ENCODE peak calls at places on chromosomes 5 and 9, in nine cellular contexts. J is epithelial cell of esophagus, R is DND-41, Q is Calu3, V is mammary epithelial cell, H is AG09319, O is endothelial cell of umbilical vein, W is RWPE1, L is heart right ventricle. I is an unnamed sample.

GRCh38 chr9:96394832-96395496 is 11.5 kb upstream of the SLC35D2 start:
- DNase-seq in L (no peak), J (no peak), V (no peak), R (no peak), H (no peak), W (no peak), O (no peak), Q (no peak), I (no peak)

GRCh38 chr5:139725073-139725830 is 70.4 kb upstream of the PSD2 start:
- DNase-seq in L (peak), J (no peak), Q (peak), R (no peak), H (no peak), O (peak), W (no peak), V (no peak), I (peak)

GRCh38 chr9:86978986-86979385 is 31.7 kb upstream of the GAS1 start:
- DNase-seq in Q (no peak), V (no peak), H (no peak), O (no peak), W (no peak), L (no peak), R (no peak), J (no peak), I (peak)

GRCh38 chr5:7917130-7918123 is 48.5 kb downstream of the MTRR start:
- DNase-seq in H (no peak), R (no peak), O (no peak), L (no peak), J (no peak), V (no peak), Q (no peak), W (no peak), I (no peak)

GRCh38 chr5:172229904-172230303 is 35.9 kb downstream of the EFCAB9 start:
- DNase-seq in Q (no peak), J (no peak), O (no peak), R (no peak), L (no peak), V (no peak), H (no peak), W (no peak), I (no peak)

GRCh38 chr5:116970318-116970717 is 395.7 kb upstream of the SEMA6A start:
- DNase-seq in J (peak), W (no peak), O (no peak), L (no peak), V (no peak), H (no peak), Q (peak), R (no peak), I (peak)

GRCh38 chr5:25955337-25955736 is 1083.0 kb downstream of the CDH9 start:
- DNase-seq in L (no peak), Q (no peak), J (no peak), W (no peak), H (no peak), V (no peak), R (no peak), O (no peak), I (no peak)

GRCh38 chr9:89888677-89889076 is 283.9 kb downstream of the GADD45G start:
- DNase-seq in J (no peak), R (no peak), L (no peak), Q (no peak), H (no peak), V (no peak), W (no peak), O (no peak), I (no peak)

GRCh38 chr9:6680797-6681146 is 35.2 kb upstream of the GLDC start:
- DNase-seq in R (no peak), H (no peak), Q (peak), O (no peak), V (no peak), L (peak), W (peak), J (no peak), I (no peak)

GRCh38 chr9:72477862-72478564 is 43.4 kb upstream of the TMC1 start:
- DNase-seq in R (no peak), O (peak), W (peak), J (peak), L (peak), V (peak), H (no peak), Q (peak), I (peak)

GRCh38 chr9:130451509-130452388 is 7.0 kb downstream of the ASS1 start:
- DNase-seq in J (peak), O (peak), W (peak), H (peak), Q (peak), L (peak), V (peak), R (peak), I (peak)

GRCh38 chr9:70478963-70479641 is 64.6 kb upstream of the KLF9 start:
- DNase-seq in R (no peak), J (peak), Q (no peak), W (no peak), O (peak), V (no peak), L (no peak), H (no peak), I (peak)

GRCh38 chr5:124263172-124263571 is 483.3 kb downstream of the ZNF608 start:
- DNase-seq in V (no peak), R (no peak), W (no peak), H (no peak), O (no peak), Q (no peak), L (no peak), J (no peak), I (no peak)

GRCh38 chr5:168486136-168486879 is at the start of gene RARS1:
- DNase-seq in V (peak), O (peak), Q (peak), R (peak), L (peak), W (peak), H (peak), J (peak), I (peak)

GRCh38 chr9:129284607-129285291 is 106.7 kb upstream of the IER5L start:
- DNase-seq in L (no peak), W (no peak), Q (no peak), O (no peak), J (no peak), V (no peak), R (no peak), H (no peak), I (no peak)

GRCh38 chr5:94388773-94389514 is 229.5 kb downstream of the KIAA0825 start:
- DNase-seq in Q (no peak), L (no peak), H (no peak), V (no peak), W (no peak), O (no peak), J (no peak), R (no peak), I (no peak)

GRCh38 chr5:157108961-157109360 is at the start of gene HAVCR2:
- DNase-seq in L (no peak), Q (no peak), J (no peak), V (no peak), O (no peak), R (peak), W (no peak), H (no peak), I (no peak)

GRCh38 chr9:36537861-36538260 is 34.8 kb upstream of the MELK start:
- DNase-seq in R (no peak), Q (no peak), J (no peak), W (no peak), V (no peak), O (no peak), L (no peak), H (no peak), I (no peak)

GRCh38 chr9:36532353-36532752 is 40.3 kb upstream of the MELK start:
- DNase-seq in V (no peak), W (no peak), Q (no peak), J (no peak), H (no peak), L (no peak), R (no peak), O (no peak), I (no peak)

GRCh38 chr9:36530224-36530623 is 42.5 kb upstream of the MELK start:
- DNase-seq in V (no peak), R (no peak), L (no peak), O (no peak), Q (no peak), W (no peak), J (no peak), H (no peak), I (no peak)

GRCh38 chr9:36535106-36535505 is 37.6 kb upstream of the MELK start:
- DNase-seq in H (no peak), J (no peak), Q (no peak), W (no peak), O (no peak), V (no peak), R (no peak), L (no peak), I (no peak)
- TF ChIP-seq CTCF in H (no peak), J (no peak), Q (no peak), W (no peak), O (no peak), V (no peak), R (no peak), L (no peak), I (no peak)

DNA sequence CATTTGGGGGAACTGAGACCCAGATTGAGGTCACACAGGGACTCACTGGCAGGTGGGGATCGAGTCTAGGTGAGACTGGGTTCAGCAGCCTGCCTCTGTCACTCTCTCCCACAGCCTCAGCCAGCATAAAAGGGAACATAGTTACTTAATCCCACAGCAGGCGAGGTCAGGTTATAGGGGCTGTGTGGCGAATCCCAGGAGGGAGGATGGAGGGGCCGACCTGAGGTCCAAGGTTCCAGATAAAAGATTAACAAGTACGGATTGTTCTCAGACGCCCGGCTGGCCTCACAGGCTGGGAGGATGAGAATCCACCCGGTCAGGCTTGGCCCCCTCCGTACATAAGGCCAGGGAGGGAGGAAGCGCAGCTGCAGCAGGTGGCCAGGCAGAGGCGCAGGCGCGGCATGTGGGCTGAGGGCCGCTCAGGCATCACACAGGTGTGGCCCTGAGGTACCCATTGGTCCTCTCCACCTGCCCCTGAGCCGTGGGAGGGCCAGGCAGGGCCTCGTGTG is 3.3 kb downstream of the SUSD3 start:
- DNase-seq in R (no peak), O (no peak), J (no peak), Q (peak), W (no peak), L (no peak), V (no peak), H (no peak), I (no peak)
- TF ChIP-seq CTCF in R (peak), O (no peak), J (no peak), Q (no peak), W (no peak), L (no peak), V (no peak), H (no peak), I (no peak)

GRCh38 chr5:6819521-6819920 is 106.3 kb downstream of the TENT4A start:
- DNase-seq in V (no peak), O (no peak), L (no peak), R (no peak), J (no peak), W (no peak), Q (no peak), H (no peak), I (no peak)
- TF ChIP-seq CTCF in V (no peak), O (no peak), L (no peak), R (peak), J (no peak), W (no peak), Q (no peak), H (no peak), I (no peak)

DNA sequence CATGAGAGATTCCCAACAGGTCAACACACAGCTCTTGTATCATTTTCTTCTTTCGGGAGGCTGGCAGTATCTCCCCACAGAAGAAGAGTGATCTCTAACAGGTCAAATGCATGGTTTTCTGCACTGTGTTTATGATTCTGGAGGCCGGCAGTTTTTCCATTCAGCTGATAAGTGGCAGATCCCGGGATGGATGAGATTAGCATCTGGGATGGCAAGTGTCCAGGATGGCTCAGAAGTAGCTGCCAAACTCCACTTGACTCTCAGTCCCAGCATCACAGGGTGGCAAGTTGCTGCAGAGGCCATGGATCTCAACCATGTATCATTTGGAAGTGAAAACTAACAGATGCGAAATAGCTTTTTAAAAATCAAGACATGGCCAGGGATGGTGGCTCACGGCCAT is 97.8 kb upstream of the SLC44A1 start:
- DNase-seq in V (no peak), Q (no peak), W (no peak), O (no peak), L (no peak), R (no peak), J (no peak), H (no peak), I (no peak)
- TF ChIP-seq CTCF in V (no peak), Q (no peak), W (no peak), O (no peak), L (no peak), R (no peak), J (no peak), H (no peak), I (no peak)

GRCh38 chr9:12993432-12993831 is 218.6 kb downstream of the LURAP1L start:
- DNase-seq in H (no peak), W (no peak), J (no peak), L (no peak), O (no peak), Q (no peak), R (no peak), V (no peak), I (no peak)

GRCh38 chr9:12989669-12990068 is 214.8 kb downstream of the LURAP1L start:
- DNase-seq in J (no peak), V (no peak), R (no peak), H (no peak), L (no peak), W (no peak), Q (no peak), O (no peak), I (no peak)

DNA sequence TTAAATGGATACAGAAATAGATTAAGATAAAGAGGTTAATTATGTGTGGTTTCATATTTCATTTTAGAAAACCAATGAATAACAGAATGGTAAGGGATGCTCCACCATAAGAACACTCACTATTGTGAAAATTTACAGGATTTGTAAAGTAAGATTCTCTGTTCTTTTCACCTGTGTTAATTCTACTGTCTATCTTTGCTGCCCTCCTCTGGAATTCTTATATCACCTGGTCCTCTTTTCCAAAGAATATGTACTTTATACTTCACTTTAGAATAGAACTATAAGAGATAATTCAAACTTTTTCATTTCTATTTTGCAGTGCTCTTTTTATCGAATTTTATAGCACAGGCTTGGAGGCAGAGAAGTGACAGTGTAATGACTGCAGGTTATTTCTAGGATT is 213.4 kb downstream of the LURAP1L start:
- DNase-seq in R (no peak), W (no peak), H (no peak), V (no peak), Q (no peak), L (no peak), J (no peak), O (no peak), I (no peak)
- TF ChIP-seq CTCF in R (peak), W (peak), H (no peak), V (no peak), Q (no peak), L (no peak), J (no peak), O (no peak), I (peak)

GRCh38 chr5:74641014-74641777 is 668 bp upstream of the ENC1 start:
- DNase-seq in W (peak), R (peak), H (no peak), O (peak), J (peak), V (peak), L (peak), Q (peak), I (peak)

GRCh38 chr5:74643160-74643562 is 2.6 kb upstream of the ENC1 start:
- DNase-seq in V (peak), H (no peak), L (peak), W (peak), R (no peak), Q (peak), J (peak), O (peak), I (peak)

GRCh38 chr5:74642543-74642863 is 2.0 kb upstream of the ENC1 start:
- DNase-seq in V (no peak), W (no peak), Q (no peak), O (no peak), R (no peak), J (no peak), H (no peak), L (no peak), I (peak)

GRCh38 chr5:74640450-74641013 is at the start of gene ENC1:
- DNase-seq in Q (peak), R (peak), L (peak), W (peak), H (no peak), V (peak), O (peak), J (peak), I (peak)

DNA sequence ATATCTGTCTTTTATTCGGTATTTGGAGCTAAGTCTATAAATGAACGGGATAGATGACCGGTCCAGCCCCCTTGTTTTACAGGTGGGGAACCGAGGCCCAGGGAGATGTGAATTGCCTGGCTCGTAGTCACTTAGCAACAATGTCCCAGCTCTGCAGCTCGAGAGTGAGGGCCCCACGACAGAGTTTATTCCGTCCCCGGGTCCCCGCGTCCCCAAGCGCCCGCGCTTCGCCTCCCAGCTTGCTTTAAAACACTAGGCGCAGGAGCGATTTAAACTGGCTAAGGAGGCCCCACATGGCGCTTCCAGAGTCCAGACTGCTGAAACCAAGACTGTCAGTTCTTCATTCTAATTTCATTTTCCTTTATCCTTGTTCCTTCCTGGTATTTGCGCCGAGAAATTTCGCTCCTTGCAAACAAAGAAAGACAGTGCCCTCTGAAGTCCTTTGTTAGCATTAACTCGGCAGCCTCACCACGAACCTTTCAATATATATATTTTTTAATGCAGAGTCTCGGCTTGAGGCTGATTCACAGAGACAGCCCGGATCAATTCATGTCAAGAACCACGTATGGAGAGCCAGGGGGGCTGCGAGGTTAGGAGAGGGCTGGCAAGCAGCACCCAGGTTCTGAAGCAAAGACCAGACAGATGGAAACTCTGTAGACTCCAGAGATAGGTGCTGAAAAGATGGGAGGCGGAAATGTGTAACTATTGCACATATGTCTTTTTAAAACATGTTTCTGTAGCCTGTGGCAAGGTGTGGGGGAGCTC is 1.4 kb upstream of the ENC1 start:
- DNase-seq in Q (peak), W (peak), R (peak), O (peak), L (peak), H (no peak), J (peak), V (peak), I (peak)
- TF ChIP-seq CTCF in Q (peak), W (peak), R (peak), O (peak), L (peak), H (peak), J (peak), V (peak), I (peak)

GRCh38 chr5:136901-137300 is 44.9 kb downstream of the PLEKHG4B start:
- DNase-seq in R (no peak), Q (no peak), O (no peak), W (peak), L (no peak), H (no peak), J (peak), V (no peak), I (peak)
- TF ChIP-seq CTCF in R (peak), Q (no peak), O (no peak), W (peak), L (no peak), H (no peak), J (no peak), V (peak), I (no peak)

GRCh38 chr5:96408276-96408777 is 24.7 kb downstream of the PCSK1 start:
- DNase-seq in L (no peak), O (peak), J (peak), R (no peak), H (no peak), V (peak), W (peak), Q (no peak), I (peak)
- TF ChIP-seq CTCF in L (no peak), O (no peak), J (no peak), R (no peak), H (no peak), V (no peak), W (no peak), Q (no peak), I (no peak)

I was measured in MCF 10A.